ENCODE peak calls at places on chromosome 10, in four cellular contexts. O is HuH-7.5, T is right atrium auricular region, W is NCI-H1694 treated with DMSO at 0.1 percent for 48 hours. I is an unnamed sample.

GRCh38 chr10:12042409-12042796 is 206 bp downstream of the UPF2 start:
- DNase-seq in T (no peak), O (no peak), W (no peak), I (no peak)

GRCh38 chr10:87092356-87092860 is 2.2 kb downstream of the GLUD1 start:
- DNase-seq in T (no peak), W (no peak), O (no peak), I (no peak)

GRCh38 chr10:97204826-97205679 is 19.3 kb upstream of the SLIT1 start:
- DNase-seq in W (no peak), O (no peak), T (no peak), I (no peak)

GRCh38 chr10:103584216-103585010 is 90.9 kb downstream of the NEURL1 start:
- DNase-seq in W (no peak), O (no peak), T (no peak), I (no peak)

GRCh38 chr10:50291261-50291850 is 40.0 kb upstream of the ASAH2 start:
- DNase-seq in T (no peak), O (no peak), W (no peak), I (no peak)

GRCh38 chr10:34479520-34480179 is 335.4 kb downstream of the PARD3 start:
- DNase-seq in T (no peak), W (no peak), O (peak), I (no peak)

GRCh38 chr10:628386-629045 is 61.0 kb downstream of the DIP2C start:
- DNase-seq in O (no peak), W (no peak), T (no peak), I (no peak)

GRCh38 chr10:104049497-104050250 is 36.0 kb downstream of the COL17A1 start:
- DNase-seq in O (no peak), W (no peak), T (no peak), I (no peak)

GRCh38 chr10:107918171-107918570 is 753.7 kb upstream of the SORCS1 start:
- DNase-seq in W (no peak), T (no peak), O (no peak), I (no peak)

GRCh38 chr10:73625884-73626753 is 15.2 kb downstream of the MYOZ1 start:
- DNase-seq in T (peak), O (peak), W (peak), I (peak)

GRCh38 chr10:33732176-33733025 is 397.9 kb upstream of the NRP1 start:
- DNase-seq in W (no peak), O (no peak), T (no peak), I (no peak)

GRCh38 chr10:3060481-3060889 is 6.9 kb upstream of the PFKP start:
- DNase-seq in W (no peak), T (no peak), O (no peak), I (no peak)

GRCh38 chr10:17202506-17202905 is 1.0 kb upstream of the TRDMT1 start:
- DNase-seq in T (no peak), W (no peak), O (no peak), I (no peak)

GRCh38 chr10:29239569-29240472 is 49.0 kb upstream of the LYZL1 start:
- DNase-seq in W (no peak), O (peak), T (no peak), I (peak)

GRCh38 chr10:28681928-28682750 is 4.8 kb downstream of the BAMBI start:
- DNase-seq in W (no peak), T (peak), O (no peak), I (no peak)

GRCh38 chr10:31319602-31320178 is 674 bp downstream of the ZEB1 start:
- DNase-seq in T (no peak), O (no peak), W (no peak), I (no peak)

GRCh38 chr10:113273877-113274829 is 278.7 kb upstream of the HABP2 start:
- DNase-seq in W (no peak), O (no peak), T (no peak), I (no peak)

GRCh38 chr10:80154626-80154977 is 22.1 kb downstream of the PLAC9 start:
- DNase-seq in W (no peak), O (no peak), T (no peak), I (no peak)

GRCh38 chr10:44660271-44660670 is 250.9 kb upstream of the TMEM72 start:
- DNase-seq in W (no peak), T (no peak), O (no peak), I (no peak)

GRCh38 chr10:48470115-48470892 is 134.6 kb downstream of the ARHGAP22 start:
- DNase-seq in T (no peak), W (no peak), O (no peak), I (no peak)

GRCh38 chr10:110530131-110530831 is 32.6 kb downstream of the DUSP5 start:
- DNase-seq in W (no peak), O (peak), T (no peak), I (no peak)

GRCh38 chr10:28049286-28049685 is 50.4 kb upstream of the ODAD2 start:
- DNase-seq in O (no peak), T (no peak), W (no peak), I (no peak)

GRCh38 chr10:104809288-104810090 is 168.4 kb downstream of the SORCS3 start:
- DNase-seq in W (no peak), T (no peak), O (no peak), I (no peak)

GRCh38 chr10:9858816-9859215 is 1158.9 kb upstream of the CELF2 start:
- DNase-seq in O (no peak), T (no peak), W (no peak), I (no peak)

GRCh38 chr10:29588640-29589421 is 45.9 kb downstream of the SVIL start:
- DNase-seq in O (no peak), W (no peak), T (no peak), I (no peak)

GRCh38 chr10:133275683-133276092 is 980 bp downstream of the ADAM8 start:
- DNase-seq in W (no peak), O (no peak), T (no peak), I (no peak)